ENCODE peak calls at places on chromosomes 2 and 18, in seven cellular contexts. One of them, this sample, is unnamed.
A peak's percentile ranks its signal among the peaks of the same experiment; 100 is the strongest.

GRCh38 chr2:240936106-240936505 is 30.0 kb downstream of the CROCC2 start:
- DNase-seq in GM23248: no peak
- DNase-seq in SK-N-MC: no peak
- DNase-seq in A673: no peak
- DNase-seq in spleen: peak; percentile 51
- DNase-seq in HL-60: no peak
- DNase-seq in ovary: no peak
- DNase-seq in this sample: no peak

GRCh38 chr2:200828572-200829257 is 17.0 kb downstream of the BZW1 start:
- DNase-seq in ovary: no peak
- DNase-seq in HL-60: no peak
- DNase-seq in A673: no peak
- DNase-seq in SK-N-MC: no peak
- DNase-seq in spleen: no peak
- DNase-seq in GM23248: no peak
- DNase-seq in this sample: no peak

GRCh38 chr18:27608742-27609141 is 423.6 kb upstream of the CHST9 start:
- DNase-seq in GM23248: peak; percentile 27
- DNase-seq in A673: no peak
- DNase-seq in ovary: no peak
- DNase-seq in HL-60: no peak
- DNase-seq in spleen: no peak
- DNase-seq in SK-N-MC: no peak
- DNase-seq in this sample: no peak

GRCh38 chr18:58887613-58887963 is 22.9 kb downstream of the ZNF532 start:
- DNase-seq in SK-N-MC: no peak
- DNase-seq in spleen: peak; percentile 88
- DNase-seq in ovary: peak; percentile 56
- DNase-seq in HL-60: peak; percentile 95
- DNase-seq in A673: peak; percentile 78
- DNase-seq in GM23248: no peak
- DNase-seq in this sample: no peak

GRCh38 chr2:118845843-118846666 is 1.4 kb downstream of the EN1 start:
- DNase-seq in spleen: peak; percentile 55
- DNase-seq in HL-60: no peak
- DNase-seq in SK-N-MC: no peak
- DNase-seq in A673: no peak
- DNase-seq in GM23248: peak; percentile 77
- DNase-seq in ovary: no peak
- DNase-seq in this sample: no peak

GRCh38 chr2:47056875-47057731 is 98.0 kb downstream of the STPG4 start:
- DNase-seq in ovary: peak; percentile 62
- DNase-seq in SK-N-MC: no peak
- DNase-seq in A673: peak; percentile 31
- DNase-seq in spleen: no peak
- DNase-seq in GM23248: peak; percentile 74
- DNase-seq in HL-60: peak; percentile 76
- DNase-seq in this sample: no peak

GRCh38 chr2:157068225-157068624 is 189.3 kb upstream of the GALNT5 start:
- DNase-seq in ovary: no peak
- DNase-seq in GM23248: no peak
- DNase-seq in A673: no peak
- DNase-seq in spleen: no peak
- DNase-seq in HL-60: no peak
- DNase-seq in SK-N-MC: no peak
- DNase-seq in this sample: no peak

GRCh38 chr2:68994864-68995263 is 18.1 kb upstream of the ANTXR1 start:
- DNase-seq in A673: no peak
- DNase-seq in SK-N-MC: no peak
- DNase-seq in HL-60: no peak
- DNase-seq in spleen: no peak
- DNase-seq in GM23248: peak; percentile 93
- DNase-seq in ovary: no peak
- DNase-seq in this sample: no peak

GRCh38 chr2:237438082-237438925 is 24.3 kb upstream of the COL6A3 start:
- DNase-seq in ovary: no peak
- DNase-seq in GM23248: peak; percentile 37
- DNase-seq in spleen: no peak
- DNase-seq in HL-60: no peak
- DNase-seq in A673: no peak
- DNase-seq in SK-N-MC: no peak
- DNase-seq in this sample: no peak

GRCh38 chr18:11676386-11676785 is 12.7 kb upstream of the GNAL start:
- DNase-seq in spleen: no peak
- DNase-seq in GM23248: no peak
- DNase-seq in HL-60: no peak
- DNase-seq in SK-N-MC: no peak
- DNase-seq in ovary: no peak
- DNase-seq in A673: no peak
- DNase-seq in this sample: no peak

GRCh38 chr2:54741250-54741649 is 17.8 kb downstream of the EML6 start:
- DNase-seq in ovary: no peak
- DNase-seq in spleen: no peak
- DNase-seq in GM23248: peak; percentile 63
- DNase-seq in A673: no peak
- DNase-seq in SK-N-MC: no peak
- DNase-seq in HL-60: no peak
- DNase-seq in this sample: no peak

GRCh38 chr2:75224636-75225094 is 25.3 kb upstream of the TACR1 start:
- DNase-seq in GM23248: no peak
- DNase-seq in HL-60: no peak
- DNase-seq in ovary: no peak
- DNase-seq in SK-N-MC: no peak
- DNase-seq in spleen: no peak
- DNase-seq in A673: peak; percentile 9
- DNase-seq in this sample: no peak

GRCh38 chr2:177201919-177202346 is 10.7 kb upstream of the HNRNPA3 start:
- DNase-seq in GM23248: no peak
- DNase-seq in SK-N-MC: no peak
- DNase-seq in A673: no peak
- DNase-seq in HL-60: no peak
- DNase-seq in spleen: no peak
- DNase-seq in ovary: no peak
- DNase-seq in this sample: no peak

GRCh38 chr2:232887171-232887850 is 17.2 kb downstream of the SNORC start:
- DNase-seq in SK-N-MC: no peak
- DNase-seq in A673: no peak
- DNase-seq in ovary: no peak
- DNase-seq in HL-60: no peak
- DNase-seq in GM23248: peak; percentile 28
- DNase-seq in spleen: peak; percentile 45
- DNase-seq in this sample: no peak

GRCh38 chr18:47953471-47953931 is 23.0 kb upstream of the SMAD2 start:
- DNase-seq in spleen: no peak
- DNase-seq in GM23248: peak; percentile 82
- DNase-seq in A673: peak; percentile 82
- DNase-seq in HL-60: peak; percentile 98
- DNase-seq in ovary: no peak
- DNase-seq in SK-N-MC: no peak
- DNase-seq in this sample: peak; percentile 72

DNA sequence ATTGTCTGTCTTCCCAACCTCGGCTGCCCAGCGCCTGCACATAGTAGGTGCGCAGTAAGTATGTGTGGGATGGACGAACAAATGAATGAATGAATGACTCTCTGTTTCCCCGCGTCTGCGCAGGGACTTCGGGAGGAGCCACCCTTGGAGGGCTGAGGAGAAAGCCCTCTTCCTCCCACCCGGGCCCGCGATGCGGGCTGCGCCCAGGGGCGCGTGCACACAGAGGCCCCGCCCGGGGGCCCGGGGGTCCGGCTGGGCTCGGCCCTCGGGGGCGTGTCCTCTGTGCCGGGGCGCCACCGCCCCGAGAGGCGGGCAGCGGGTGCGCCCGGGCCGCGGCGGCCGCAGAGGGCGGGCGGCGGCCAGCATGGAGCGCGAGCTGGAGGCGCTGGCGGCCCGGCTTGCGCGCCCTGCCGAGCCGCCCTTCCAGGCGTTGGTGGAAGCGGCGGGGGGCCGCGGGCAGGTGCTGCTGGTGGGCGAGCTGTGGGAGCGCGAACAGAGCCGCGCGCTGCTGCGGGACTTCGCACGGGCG is at the start of gene C2orf72:
- DNase-seq in spleen: no peak
- DNase-seq in ovary: no peak
- DNase-seq in A673: no peak
- DNase-seq in SK-N-MC: no peak
- DNase-seq in GM23248: peak; percentile 36
- DNase-seq in HL-60: no peak
- DNase-seq in this sample: no peak
- H3K27ac ChIP-seq in spleen: no peak within 1 kb of the TSS
- H3K27ac ChIP-seq in ovary: no peak within 1 kb of the TSS
- H3K27ac ChIP-seq in A673: no peak within 1 kb of the TSS
- H3K27ac ChIP-seq in SK-N-MC: no peak within 1 kb of the TSS
- H3K27ac ChIP-seq in GM23248: no peak within 1 kb of the TSS
- H3K27ac ChIP-seq in HL-60: no peak within 1 kb of the TSS
- H3K27ac ChIP-seq in this sample: no peak within 1 kb of the TSS

GRCh38 chr2:170740660-170741059 is 25.5 kb downstream of the SP5 start:
- DNase-seq in GM23248: no peak
- DNase-seq in HL-60: no peak
- DNase-seq in SK-N-MC: no peak
- DNase-seq in A673: no peak
- DNase-seq in spleen: no peak
- DNase-seq in ovary: no peak
- DNase-seq in this sample: no peak

GRCh38 chr2:170737406-170737805 is 22.3 kb downstream of the SP5 start:
- DNase-seq in SK-N-MC: no peak
- DNase-seq in A673: no peak
- DNase-seq in spleen: no peak
- DNase-seq in ovary: no peak
- DNase-seq in GM23248: no peak
- DNase-seq in HL-60: no peak
- DNase-seq in this sample: no peak

GRCh38 chr2:170737821-170738220 is 22.7 kb downstream of the SP5 start:
- DNase-seq in ovary: no peak
- DNase-seq in HL-60: no peak
- DNase-seq in SK-N-MC: no peak
- DNase-seq in spleen: no peak
- DNase-seq in A673: no peak
- DNase-seq in GM23248: no peak
- DNase-seq in this sample: no peak

GRCh38 chr2:170739507-170740046 is 24.4 kb downstream of the SP5 start:
- DNase-seq in HL-60: no peak
- DNase-seq in A673: no peak
- DNase-seq in spleen: no peak
- DNase-seq in SK-N-MC: no peak
- DNase-seq in ovary: no peak
- DNase-seq in GM23248: no peak
- DNase-seq in this sample: no peak

GRCh38 chr2:170739048-170739447 is 23.9 kb downstream of the SP5 start:
- DNase-seq in spleen: no peak
- DNase-seq in SK-N-MC: no peak
- DNase-seq in GM23248: peak; percentile 95
- DNase-seq in A673: no peak
- DNase-seq in ovary: no peak
- DNase-seq in HL-60: no peak
- DNase-seq in this sample: no peak
- H3K27ac ChIP-seq in spleen: no peak overlapping the region
- H3K27ac ChIP-seq in SK-N-MC: no peak overlapping the region
- H3K27ac ChIP-seq in GM23248: peak overlapping the region; percentile 63
- H3K27ac ChIP-seq in A673: no peak overlapping the region
- H3K27ac ChIP-seq in ovary: no peak overlapping the region
- H3K27ac ChIP-seq in HL-60: no peak overlapping the region
- H3K27ac ChIP-seq in this sample: no peak overlapping the region

DNA sequence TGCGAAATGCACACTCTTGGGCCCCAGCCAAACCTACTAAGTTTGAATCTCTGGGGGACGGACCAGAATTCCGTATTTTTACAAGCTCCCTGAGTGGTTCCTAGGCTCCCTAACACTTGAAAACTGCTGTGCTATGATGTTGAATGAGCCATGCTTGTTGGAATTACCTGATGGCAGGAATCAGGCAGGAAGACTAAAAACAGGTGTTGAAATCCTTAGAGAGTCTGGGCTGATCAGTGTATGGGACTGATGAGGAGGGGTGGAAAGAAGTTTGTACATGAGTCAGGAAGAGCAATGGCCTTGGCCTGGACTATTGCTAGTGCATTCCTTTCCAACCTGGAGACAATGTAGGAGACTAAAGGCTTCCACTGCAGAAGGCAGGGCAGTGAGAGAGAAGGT is 24.9 kb upstream of the TMBIM1 start:
- DNase-seq in ovary: no peak
- DNase-seq in spleen: no peak
- DNase-seq in GM23248: no peak
- DNase-seq in A673: no peak
- DNase-seq in HL-60: no peak
- DNase-seq in SK-N-MC: no peak
- DNase-seq in this sample: no peak
- H3K27ac ChIP-seq in ovary: no peak overlapping the region
- H3K27ac ChIP-seq in spleen: peak overlapping the region; percentile 59
- H3K27ac ChIP-seq in GM23248: no peak overlapping the region
- H3K27ac ChIP-seq in A673: no peak overlapping the region
- H3K27ac ChIP-seq in HL-60: peak overlapping the region; percentile 86
- H3K27ac ChIP-seq in SK-N-MC: no peak overlapping the region
- H3K27ac ChIP-seq in this sample: peak overlapping the region; percentile 64

GRCh38 chr2:193973781-193974180 is 1683.2 kb upstream of the SLC39A10 start:
- DNase-seq in A673: no peak
- DNase-seq in HL-60: no peak
- DNase-seq in ovary: no peak
- DNase-seq in GM23248: no peak
- DNase-seq in SK-N-MC: no peak
- DNase-seq in spleen: no peak
- DNase-seq in this sample: no peak
- H3K27ac ChIP-seq in A673: no peak overlapping the region
- H3K27ac ChIP-seq in HL-60: no peak overlapping the region
- H3K27ac ChIP-seq in ovary: no peak overlapping the region
- H3K27ac ChIP-seq in GM23248: no peak overlapping the region
- H3K27ac ChIP-seq in SK-N-MC: no peak overlapping the region
- H3K27ac ChIP-seq in spleen: no peak overlapping the region
- H3K27ac ChIP-seq in this sample: no peak overlapping the region

GRCh38 chr2:205754924-205755321 is 72.6 kb downstream of the NRP2 start:
- DNase-seq in SK-N-MC: no peak
- DNase-seq in spleen: no peak
- DNase-seq in GM23248: peak; percentile 63
- DNase-seq in ovary: no peak
- DNase-seq in HL-60: no peak
- DNase-seq in A673: no peak
- DNase-seq in this sample: no peak

GRCh38 chr2:205754285-205754923 is 72.1 kb downstream of the NRP2 start:
- DNase-seq in GM23248: no peak
- DNase-seq in SK-N-MC: no peak
- DNase-seq in HL-60: no peak
- DNase-seq in A673: no peak
- DNase-seq in ovary: no peak
- DNase-seq in spleen: no peak
- DNase-seq in this sample: no peak

GRCh38 chr2:205752421-205752820 is 70.1 kb downstream of the NRP2 start:
- DNase-seq in A673: no peak
- DNase-seq in GM23248: no peak
- DNase-seq in HL-60: no peak
- DNase-seq in SK-N-MC: no peak
- DNase-seq in spleen: no peak
- DNase-seq in ovary: no peak
- DNase-seq in this sample: no peak

GRCh38 chr2:205751621-205752031 is 69.3 kb downstream of the NRP2 start:
- DNase-seq in A673: no peak
- DNase-seq in GM23248: no peak
- DNase-seq in spleen: no peak
- DNase-seq in HL-60: no peak
- DNase-seq in SK-N-MC: no peak
- DNase-seq in ovary: no peak
- DNase-seq in this sample: no peak

GRCh38 chr2:205752924-205753323 is 70.6 kb downstream of the NRP2 start:
- DNase-seq in ovary: no peak
- DNase-seq in A673: no peak
- DNase-seq in SK-N-MC: no peak
- DNase-seq in GM23248: no peak
- DNase-seq in spleen: no peak
- DNase-seq in HL-60: no peak
- DNase-seq in this sample: no peak
- H3K27ac ChIP-seq in ovary: no peak overlapping the region
- H3K27ac ChIP-seq in A673: no peak overlapping the region
- H3K27ac ChIP-seq in SK-N-MC: no peak overlapping the region
- H3K27ac ChIP-seq in GM23248: no peak overlapping the region
- H3K27ac ChIP-seq in spleen: no peak overlapping the region
- H3K27ac ChIP-seq in HL-60: no peak overlapping the region
- H3K27ac ChIP-seq in this sample: no peak overlapping the region